ENCODE peak calls at places on chromosome 21, in ten cellular contexts. A is uterus; P is kidney tubule cell; I is NCI-H1092 treated with DMSO at 0.1 percent for 48 hours; L is erythroblast; V is AG04449; T is ascending aorta; H is HAP-1; K is stimulated activated CD8-positive, alpha-beta memory T cell treated with anti-CD3 and anti-CD28 coated beads, Interleukin-15, amount 100 ng/mL, for 1 hour; F is pons. W is an unnamed sample.
A peak's percentile ranks its signal among the peaks of the same experiment; 100 is the strongest.

GRCh38 chr21:44854664-44855446 is 18.6 kb downstream of the PTTG1IP start:
- DNase-seq in A (no peak), P (no peak), I (no peak), L (peak; percentile 99), V (no peak), T (no peak), H (no peak), K (no peak), F (no peak), W (no peak)

GRCh38 chr21:39386194-39386593 is 37.3 kb upstream of the HMGN1 start:
- DNase-seq in A (peak; percentile 43), P (peak; percentile 20), I (peak; percentile 30), L (peak; percentile 30), V (no peak), T (no peak), H (no peak), K (no peak), F (peak; percentile 33), W (peak; percentile 74)

GRCh38 chr21:20811702-20812101 is 186.5 kb upstream of the NCAM2 start:
- DNase-seq in A (no peak), P (no peak), I (no peak), L (no peak), V (no peak), T (no peak), H (no peak), K (no peak), F (no peak), W (no peak)

GRCh38 chr21:33261635-33262034 is 4.5 kb upstream of the IL10RB start:
- DNase-seq in A (no peak), P (peak; percentile 53), I (no peak), L (no peak), V (peak; percentile 28), T (no peak), H (no peak), K (no peak), F (peak; percentile 38), W (no peak)

GRCh38 chr21:16741228-16741665 is 771.6 kb upstream of the CXADR start:
- DNase-seq in A (peak; percentile 72), P (no peak), I (no peak), L (no peak), V (no peak), T (no peak), H (no peak), K (no peak), F (peak; percentile 46), W (no peak)

GRCh38 chr21:46426313-46427046 is 32.2 kb upstream of the DIP2A start:
- DNase-seq in A (no peak), P (no peak), I (no peak), L (no peak), V (no peak), T (no peak), H (no peak), K (no peak), F (no peak), W (no peak)

GRCh38 chr21:26437326-26438009 is 135.6 kb downstream of the CYYR1 start:
- DNase-seq in A (no peak), P (peak; percentile 38), I (no peak), L (no peak), V (no peak), T (no peak), H (no peak), K (no peak), F (no peak), W (no peak)

GRCh38 chr21:44454747-44455523 is at the start of gene LRRC3:
- DNase-seq in A (peak; percentile 83), P (peak; percentile 70), I (peak; percentile 70), L (peak; percentile 63), V (no peak), T (peak; percentile 25), H (peak; percentile 73), K (peak; percentile 55), F (no peak), W (peak; percentile 80)

GRCh38 chr21:28822882-28823335 is 169.8 kb downstream of the LTN1 start:
- DNase-seq in A (peak; percentile 66), P (peak; percentile 3), I (no peak), L (no peak), V (no peak), T (no peak), H (no peak), K (no peak), F (no peak), W (no peak)

GRCh38 chr21:45016491-45017375 is 57.6 kb upstream of the ADARB1 start:
- DNase-seq in A (peak; percentile 15), P (no peak), I (no peak), L (no peak), V (no peak), T (peak; percentile 5), H (no peak), K (no peak), F (no peak), W (no peak)

GRCh38 chr21:43187715-43188114 is 18.9 kb downstream of the CRYAA start:
- DNase-seq in A (no peak), P (no peak), I (no peak), L (no peak), V (no peak), T (no peak), H (no peak), K (no peak), F (no peak), W (no peak)

GRCh38 chr21:14900058-14900457 is 164.7 kb downstream of the NRIP1 start:
- DNase-seq in A (no peak), P (peak; percentile 95), I (no peak), L (no peak), V (no peak), T (no peak), H (no peak), K (no peak), F (no peak), W (peak; percentile 23)

GRCh38 chr21:35204850-35205564 is 155.9 kb upstream of the RUNX1 start:
- DNase-seq in A (peak; percentile 76), P (no peak), I (peak; percentile 94), L (peak; percentile 34), V (peak; percentile 56), T (no peak), H (no peak), K (no peak), F (peak; percentile 68), W (no peak)

GRCh38 chr21:44834231-44834950 is 16.5 kb upstream of the SUMO3 start:
- DNase-seq in A (no peak), P (no peak), I (no peak), L (no peak), V (no peak), T (no peak), H (no peak), K (no peak), F (no peak), W (no peak)

W was measured in RKO.